ENCODE peak calls at places on chromosomes 6 and 20, in six cellular contexts. C is CD8-positive, alpha-beta T cell; B is cardiac muscle cell; F is left ventricle myocardium inferior; W is lung; T is psoas muscle. A is an unnamed sample. For H3K4me1 and H3K27me3, the result is how much of the 10 kb centered on the place peaks cover.

GRCh38 chr6:87700729-87701675 is 1.0 kb downstream of the AKIRIN2 start:
- DNase-seq in C (peak), F (peak), B (peak), W (peak), T (peak), A (no peak)

GRCh38 chr6:48472535-48472934 is 361.5 kb upstream of the PTCHD4 start:
- DNase-seq in C (no peak), F (no peak), T (no peak), W (no peak), B (peak), A (no peak)

GRCh38 chr6:72922401-72922800 is 300.5 kb downstream of the KCNQ5 start:
- DNase-seq in B (no peak), F (no peak), C (no peak), T (no peak), W (no peak), A (no peak)

GRCh38 chr20:51497542-51498467 is 44.7 kb downstream of the NFATC2 start:
- DNase-seq in T (peak), W (no peak), C (peak), B (peak), F (no peak), A (no peak)

GRCh38 chr20:34579936-34580587 is 21.5 kb downstream of the MAP1LC3A start:
- DNase-seq in B (no peak), W (no peak), T (no peak), F (no peak), C (no peak), A (no peak)

GRCh38 chr6:129853996-129854711 is 7.0 kb downstream of the TMEM244 start:
- DNase-seq in W (no peak), C (no peak), T (no peak), F (no peak), B (no peak), A (no peak)

GRCh38 chr20:40414843-40415615 is 274.0 kb downstream of the MAFB start:
- DNase-seq in W (no peak), C (no peak), T (no peak), B (no peak), F (no peak), A (no peak)

GRCh38 chr20:32206383-32207210 is 946 bp downstream of the PLAGL2 start:
- DNase-seq in C (no peak), B (no peak), T (no peak), W (no peak), F (no peak), A (no peak)

GRCh38 chr6:39688494-39688893 is 36.7 kb downstream of the KIF6 start:
- DNase-seq in W (no peak), B (peak), T (no peak), C (no peak), F (no peak), A (no peak)

GRCh38 chr6:148445116-148445515 is 102.5 kb downstream of the SASH1 start:
- DNase-seq in B (no peak), C (no peak), F (no peak), W (no peak), T (no peak), A (no peak)

GRCh38 chr20:44495257-44495656 is 19.6 kb downstream of the TTPAL start:
- DNase-seq in T (no peak), W (no peak), C (no peak), B (peak), F (no peak), A (no peak)

GRCh38 chr6:168473197-168473596 is 32.2 kb downstream of the SMOC2 start:
- DNase-seq in C (no peak), B (no peak), W (no peak), T (no peak), F (no peak), A (no peak)

GRCh38 chr6:156461647-156462046 is 315.5 kb upstream of the ARID1B start:
- DNase-seq in W (no peak), T (no peak), F (no peak), B (no peak), C (no peak), A (no peak)

GRCh38 chr6:154506108-154506507 is 4.4 kb downstream of the CNKSR3 start:
- DNase-seq in B (no peak), C (no peak), T (no peak), W (no peak), F (no peak), A (no peak)

GRCh38 chr20:37395411-37395800 is 49.5 kb downstream of the SRC start:
- DNase-seq in B (no peak), C (no peak), F (no peak), W (no peak), T (no peak), A (no peak)

GRCh38 chr20:46833360-46833759 is 61.3 kb upstream of the EYA2 start:
- DNase-seq in F (no peak), B (no peak), W (no peak), T (no peak), C (no peak), A (no peak)
- TF ChIP-seq CTCF in F (no peak), B (no peak), W (no peak), T (no peak), C (no peak), A (no peak)

DNA sequence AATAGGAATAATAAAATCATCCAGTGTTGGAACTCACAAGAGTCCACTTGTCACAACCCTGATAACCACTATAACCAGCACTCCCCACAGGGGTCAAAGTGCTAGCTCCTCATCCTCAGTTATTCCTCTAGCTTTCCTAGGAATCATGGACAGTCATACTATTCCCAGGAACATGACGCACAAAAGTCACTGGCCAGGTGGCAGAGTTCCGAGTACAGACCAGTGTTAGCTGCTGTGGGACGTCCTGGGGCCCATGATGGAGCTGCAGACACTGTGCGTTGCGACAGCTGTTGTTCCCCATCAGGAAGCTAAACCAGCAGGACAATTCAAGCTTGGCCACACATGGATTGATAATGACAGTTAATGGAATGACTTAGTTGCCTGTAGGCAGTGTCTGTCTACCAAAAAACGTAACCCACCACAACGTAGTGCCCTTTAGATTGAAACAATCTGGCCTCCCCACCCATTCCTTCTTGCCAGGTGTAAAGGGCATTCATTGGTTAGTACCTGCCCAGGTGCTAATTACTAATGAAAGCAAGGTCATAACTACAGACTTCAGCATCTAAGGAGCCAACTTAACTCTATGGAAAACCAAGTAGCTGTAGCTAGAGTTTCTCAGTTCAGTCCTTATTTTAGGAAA is 17.4 kb downstream of the EZR start:
- DNase-seq in B (no peak), F (peak), C (peak), W (no peak), T (peak), A (no peak)
- H3K4me1 ChIP-seq in B (half or more), F (half or more), C (half or more), W (under half), T (under half), A (under half)

GRCh38 chr6:165458134-165458533 is 148.7 kb upstream of the C6orf118 start:
- DNase-seq in C (no peak), B (no peak), F (no peak), T (no peak), W (no peak), A (no peak)
- H3K27me3 ChIP-seq in C (under half), B (under half), F (under half), T (under half), W (under half), A (under half)

DNA sequence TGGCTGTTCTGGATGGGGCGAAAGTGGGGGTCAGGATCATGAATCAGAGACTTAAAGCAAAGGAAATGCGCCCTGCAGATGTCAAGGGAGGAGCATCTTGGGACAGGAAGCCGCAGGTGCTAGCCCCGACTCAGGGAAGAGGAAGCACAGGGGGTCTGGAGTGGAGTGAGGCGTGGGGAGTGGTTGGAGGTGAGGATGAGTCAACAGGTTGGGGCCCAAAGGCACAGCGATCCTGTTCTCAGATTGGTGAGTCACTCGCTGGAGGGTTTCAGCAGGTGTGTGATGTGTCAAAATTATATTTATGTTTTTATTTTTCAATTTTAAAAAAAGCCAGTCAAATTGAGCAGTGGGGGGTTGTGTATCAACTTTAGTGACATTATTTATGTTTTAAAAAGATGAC is 19.0 kb downstream of the PACSIN1 start:
- DNase-seq in W (no peak), F (no peak), C (peak), B (no peak), T (no peak), A (no peak)
- TF ChIP-seq CTCF in W (no peak), F (no peak), C (no peak), B (no peak), T (no peak), A (no peak)

GRCh38 chr6:47079638-47080037 is 37.5 kb upstream of the ADGRF1 start:
- DNase-seq in B (no peak), C (no peak), T (no peak), W (no peak), F (no peak), A (no peak)

GRCh38 chr6:47078991-47079390 is 36.9 kb upstream of the ADGRF1 start:
- DNase-seq in T (no peak), W (no peak), C (no peak), B (no peak), F (no peak), A (no peak)

GRCh38 chr6:47083586-47084047 is 41.5 kb upstream of the ADGRF1 start:
- DNase-seq in T (peak), W (peak), B (peak), F (peak), C (no peak), A (peak)

GRCh38 chr6:47076422-47077344 is 34.6 kb upstream of the ADGRF1 start:
- DNase-seq in W (peak), T (no peak), C (no peak), F (no peak), B (peak), A (no peak)

GRCh38 chr6:47080083-47080596 is 38.0 kb upstream of the ADGRF1 start:
- DNase-seq in T (no peak), B (no peak), C (no peak), F (no peak), W (no peak), A (no peak)
- H3K4me1 ChIP-seq in T (under half), B (under half), C (under half), F (under half), W (under half), A (under half)

DNA sequence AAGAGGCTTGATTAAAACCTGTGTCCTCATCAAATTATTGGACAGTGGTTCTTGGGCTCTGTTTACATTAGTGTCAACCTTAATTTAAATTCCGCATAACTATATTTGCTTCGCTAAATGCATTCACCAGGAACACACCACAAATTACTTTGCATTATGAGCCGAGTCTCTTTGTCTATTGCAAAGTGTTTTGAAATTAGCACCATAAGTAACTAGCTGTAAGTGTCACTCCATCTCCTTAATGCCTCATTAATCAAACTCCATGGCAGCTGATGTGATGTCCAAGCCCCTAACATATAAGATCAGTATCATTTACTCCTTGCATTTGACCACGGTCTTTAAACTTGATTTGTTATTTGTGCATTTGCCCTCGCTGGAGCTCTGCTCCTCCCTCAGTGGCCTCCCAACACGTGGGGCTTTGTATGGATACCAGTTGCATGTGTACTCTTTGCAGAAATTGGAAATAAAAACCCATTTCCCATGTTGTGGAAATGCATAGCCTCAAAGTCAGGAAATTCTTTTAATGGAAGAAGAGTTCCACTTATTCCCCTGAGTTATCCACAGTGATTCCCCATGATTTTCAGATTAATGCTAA is 24.6 kb downstream of the FOXA2 start:
- DNase-seq in C (no peak), W (no peak), T (no peak), F (no peak), B (no peak), A (no peak)
- H3K27me3 ChIP-seq in C (under half), W (under half), T (half or more), F (half or more), B (half or more), A (under half)

DNA sequence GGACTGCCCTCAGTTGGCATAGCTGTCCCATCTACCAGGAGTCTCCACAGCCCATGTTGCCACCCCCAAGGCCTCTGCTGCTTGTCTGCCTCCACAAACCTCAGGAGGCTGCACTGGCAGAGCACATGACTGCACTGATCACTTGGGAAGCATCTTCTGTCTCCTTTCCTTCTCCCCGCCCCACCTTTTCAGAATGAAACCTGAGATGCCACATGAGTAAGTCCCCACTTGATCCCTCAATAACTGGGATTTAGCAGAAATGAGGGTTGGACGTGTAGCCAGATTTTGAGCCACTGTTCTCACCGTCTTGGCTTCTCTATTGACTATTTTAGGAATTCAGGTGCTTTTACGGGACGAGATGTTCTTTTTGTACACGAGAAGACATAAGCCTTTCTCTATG is 328.4 kb downstream of the CDC5L start:
- DNase-seq in F (no peak), B (no peak), C (no peak), T (no peak), W (no peak), A (no peak)
- TF ChIP-seq CTCF in F (no peak), B (no peak), C (no peak), T (no peak), W (no peak), A (no peak)

GRCh38 chr6:11427091-11427739 is 110.3 kb upstream of the TMEM170B start:
- DNase-seq in W (no peak), B (no peak), C (no peak), T (no peak), F (no peak), A (no peak)

GRCh38 chr6:11425431-11425871 is 112.1 kb upstream of the TMEM170B start:
- DNase-seq in T (no peak), W (no peak), F (no peak), C (no peak), B (no peak), A (no peak)

GRCh38 chr6:11426571-11426970 is 111.0 kb upstream of the TMEM170B start:
- DNase-seq in F (no peak), C (no peak), T (peak), W (no peak), B (no peak), A (no peak)

GRCh38 chr6:11424395-11425050 is 113.0 kb upstream of the TMEM170B start:
- DNase-seq in F (no peak), W (no peak), C (no peak), T (no peak), B (no peak), A (no peak)

DNA sequence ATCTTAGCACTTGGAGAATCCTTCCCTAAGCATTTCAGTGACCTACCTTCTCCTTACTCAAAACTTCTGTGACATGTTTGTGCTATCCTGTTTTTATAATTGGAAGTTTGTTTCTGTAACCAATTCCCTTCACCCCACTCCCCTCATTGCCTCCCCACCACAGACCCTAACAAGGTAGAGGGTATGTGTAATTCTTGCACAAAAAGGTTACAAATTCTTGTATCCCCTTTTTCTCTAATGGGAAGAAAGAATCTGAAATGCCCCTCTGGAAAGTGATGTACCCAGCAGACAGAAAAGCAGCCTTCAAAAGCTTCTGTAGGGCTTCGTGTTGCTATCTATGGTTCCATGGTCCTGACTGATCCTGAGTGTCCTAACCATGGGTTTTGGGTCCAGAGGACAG is 111.7 kb upstream of the TMEM170B start:
- DNase-seq in C (no peak), W (no peak), T (no peak), B (no peak), F (no peak), A (no peak)
- H3K4me1 ChIP-seq in C (under half), W (under half), T (under half), B (under half), F (half or more), A (half or more)

GRCh38 chr20:3307078-3307477 is 68.1 kb upstream of the SLC4A11 start:
- DNase-seq in B (no peak), W (no peak), C (no peak), T (no peak), F (no peak), A (no peak)

GRCh38 chr20:3307695-3308094 is 68.7 kb upstream of the SLC4A11 start:
- DNase-seq in W (no peak), T (no peak), F (no peak), B (peak), C (no peak), A (no peak)

GRCh38 chr20:3312940-3313656 is 74.1 kb upstream of the SLC4A11 start:
- DNase-seq in W (no peak), C (no peak), F (no peak), T (no peak), B (peak), A (no peak)

GRCh38 chr20:3311623-3312022 is 72.6 kb upstream of the SLC4A11 start:
- DNase-seq in C (no peak), B (no peak), W (no peak), T (no peak), F (peak), A (no peak)

DNA sequence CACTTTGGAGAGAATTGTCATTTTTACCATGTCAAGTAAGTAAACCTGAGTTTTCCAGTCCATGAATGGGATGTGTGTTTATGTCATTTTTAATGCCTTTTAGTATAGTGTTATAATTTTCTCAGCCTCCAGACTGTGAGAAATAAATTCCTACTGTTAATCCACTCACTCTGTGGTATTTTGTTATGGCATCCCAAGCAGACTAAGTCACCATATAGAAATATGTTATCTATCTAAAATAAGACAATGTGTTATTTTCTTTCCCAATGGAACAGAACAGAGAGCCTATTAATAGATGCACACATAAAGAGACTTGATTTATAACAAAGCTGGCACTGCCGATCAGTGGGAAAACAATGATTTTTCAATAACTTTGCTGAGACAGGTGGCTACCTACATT is 70.2 kb upstream of the SLC4A11 start:
- DNase-seq in B (no peak), F (no peak), C (no peak), T (no peak), W (no peak), A (no peak)
- H3K27me3 ChIP-seq in B (under half), F (under half), C (under half), T (under half), W (under half), A (under half)

DNA sequence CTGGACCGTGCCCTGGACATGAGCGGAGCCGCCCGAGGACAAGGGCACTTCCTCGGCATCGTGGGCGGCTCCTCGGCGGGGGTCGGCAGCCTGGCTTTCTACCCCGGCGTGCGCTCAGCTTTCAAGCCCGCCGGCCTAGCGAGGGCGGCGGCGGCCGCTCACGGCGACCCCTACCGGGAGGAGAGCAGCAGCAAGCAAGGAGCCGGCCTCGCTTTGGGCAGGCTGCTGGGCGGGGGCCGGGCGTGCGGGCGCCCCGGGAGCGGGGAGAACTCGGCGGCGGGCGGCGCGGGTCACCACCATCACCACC is 6.7 kb downstream of the PRDM13 start:
- DNase-seq in T (peak), W (no peak), C (no peak), F (no peak), B (peak), A (no peak)
- TF ChIP-seq CTCF in T (peak), W (no peak), C (no peak), F (peak), B (peak), A (peak)

A was measured in thoracic aorta.